ENCODE peak calls at places on chromosomes 2 and 18, in ten cellular contexts. I, D, J, E, H, Y, B, X, A and M are unnamed samples.

GRCh38 chr2:222817628-222818027 is 43.2 kb upstream of the ACSL3 start:
- DNase-seq in I (no peak), D (no peak), J (no peak), E (no peak), H (no peak), Y (no peak), B (no peak), X (no peak), A (no peak), M (no peak)

GRCh38 chr2:67613227-67613626 is 216.1 kb downstream of the ETAA1 start:
- DNase-seq in I (no peak), D (no peak), J (no peak), E (no peak), H (no peak), Y (no peak), B (no peak), X (no peak), A (no peak), M (no peak)

GRCh38 chr18:76584414-76585310 is 89.6 kb upstream of the ZNF516 start:
- DNase-seq in I (no peak), D (no peak), J (no peak), E (no peak), H (no peak), Y (no peak), B (no peak), X (no peak), A (no peak), M (no peak)

GRCh38 chr18:61831071-61831470 is 61.7 kb downstream of the RNF152 start:
- DNase-seq in I (no peak), D (no peak), J (no peak), E (no peak), H (no peak), Y (no peak), B (no peak), X (no peak), A (no peak), M (no peak)

GRCh38 chr2:75870133-75870532 is 159.4 kb upstream of the GCFC2 start:
- DNase-seq in I (no peak), D (no peak), J (no peak), E (no peak), H (no peak), Y (no peak), B (no peak), X (peak), A (no peak), M (no peak)

GRCh38 chr18:48319796-48320638 is 89.2 kb downstream of the ZBTB7C start:
- DNase-seq in I (no peak), D (no peak), J (peak), E (no peak), H (no peak), Y (no peak), B (no peak), X (no peak), A (no peak), M (no peak)

GRCh38 chr2:3422161-3422767 is 42.8 kb downstream of the TRAPPC12 start:
- DNase-seq in I (no peak), D (no peak), J (no peak), E (no peak), H (no peak), Y (no peak), B (no peak), X (no peak), A (no peak), M (no peak)

GRCh38 chr2:33068261-33068660 is 121.5 kb downstream of the LTBP1 start:
- DNase-seq in I (no peak), D (no peak), J (no peak), E (no peak), H (no peak), Y (no peak), B (no peak), X (no peak), A (no peak), M (no peak)

GRCh38 chr18:25365242-25365641 is 13.3 kb upstream of the ZNF521 start:
- DNase-seq in I (no peak), D (no peak), J (no peak), E (no peak), H (no peak), Y (no peak), B (no peak), X (no peak), A (no peak), M (no peak)
- TF ChIP-seq EP300 in I (no peak), D (no peak), J (no peak), E (no peak), H (no peak), Y (no peak), B (no peak), X (no peak), A (no peak), M (no peak)

GRCh38 chr2:120503793-120504571 is 158.0 kb downstream of the INHBB start:
- DNase-seq in I (no peak), D (no peak), J (no peak), E (no peak), H (no peak), Y (no peak), B (no peak), X (no peak), A (no peak), M (no peak)
- TF ChIP-seq POLR2A in I (no peak), D (no peak), J (no peak), E (no peak), H (no peak), Y (no peak), B (no peak), X (no peak), A (no peak), M (no peak)

DNA sequence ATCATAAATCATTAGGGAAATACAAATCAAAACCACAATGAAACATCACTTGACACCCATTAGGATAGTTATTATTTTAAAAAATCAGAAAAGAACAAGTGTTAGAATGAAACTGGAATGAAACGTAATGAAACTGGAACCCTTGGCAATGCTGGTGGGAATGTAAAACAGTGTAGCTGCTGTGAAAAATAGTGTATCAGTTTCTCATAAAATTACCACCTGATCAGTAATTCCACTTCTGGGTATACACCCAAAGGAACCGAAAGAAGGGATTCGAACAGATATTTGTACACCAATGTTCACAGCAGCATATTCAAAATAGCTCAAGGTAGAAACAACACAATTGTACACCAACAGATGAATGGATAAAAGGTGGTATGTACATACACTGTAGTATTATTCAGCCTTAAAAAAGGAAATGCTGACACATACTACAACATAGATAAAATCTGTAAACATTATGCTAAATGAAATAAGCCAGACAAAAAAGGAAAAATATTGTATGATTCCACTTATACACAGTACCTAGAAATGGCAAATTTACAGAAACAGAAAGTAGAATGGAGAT is 27.0 kb downstream of the ROCK1 start:
- DNase-seq in I (no peak), D (no peak), J (no peak), E (no peak), H (no peak), Y (no peak), B (no peak), X (no peak), A (no peak), M (no peak)
- H3K27ac ChIP-seq in I (no peak), D (no peak), J (no peak), E (no peak), H (no peak), Y (no peak), B (no peak), X (no peak), A (no peak), M (no peak)

GRCh38 chr2:230905448-230906430 is 19.3 kb downstream of the GPR55 start:
- DNase-seq in I (no peak), D (no peak), J (no peak), E (no peak), H (no peak), Y (peak), B (peak), X (no peak), A (peak), M (no peak)
- TF ChIP-seq EP300 in I (no peak), D (no peak), J (no peak), E (no peak), H (no peak), Y (no peak), B (no peak), X (no peak), A (no peak), M (no peak)

DNA sequence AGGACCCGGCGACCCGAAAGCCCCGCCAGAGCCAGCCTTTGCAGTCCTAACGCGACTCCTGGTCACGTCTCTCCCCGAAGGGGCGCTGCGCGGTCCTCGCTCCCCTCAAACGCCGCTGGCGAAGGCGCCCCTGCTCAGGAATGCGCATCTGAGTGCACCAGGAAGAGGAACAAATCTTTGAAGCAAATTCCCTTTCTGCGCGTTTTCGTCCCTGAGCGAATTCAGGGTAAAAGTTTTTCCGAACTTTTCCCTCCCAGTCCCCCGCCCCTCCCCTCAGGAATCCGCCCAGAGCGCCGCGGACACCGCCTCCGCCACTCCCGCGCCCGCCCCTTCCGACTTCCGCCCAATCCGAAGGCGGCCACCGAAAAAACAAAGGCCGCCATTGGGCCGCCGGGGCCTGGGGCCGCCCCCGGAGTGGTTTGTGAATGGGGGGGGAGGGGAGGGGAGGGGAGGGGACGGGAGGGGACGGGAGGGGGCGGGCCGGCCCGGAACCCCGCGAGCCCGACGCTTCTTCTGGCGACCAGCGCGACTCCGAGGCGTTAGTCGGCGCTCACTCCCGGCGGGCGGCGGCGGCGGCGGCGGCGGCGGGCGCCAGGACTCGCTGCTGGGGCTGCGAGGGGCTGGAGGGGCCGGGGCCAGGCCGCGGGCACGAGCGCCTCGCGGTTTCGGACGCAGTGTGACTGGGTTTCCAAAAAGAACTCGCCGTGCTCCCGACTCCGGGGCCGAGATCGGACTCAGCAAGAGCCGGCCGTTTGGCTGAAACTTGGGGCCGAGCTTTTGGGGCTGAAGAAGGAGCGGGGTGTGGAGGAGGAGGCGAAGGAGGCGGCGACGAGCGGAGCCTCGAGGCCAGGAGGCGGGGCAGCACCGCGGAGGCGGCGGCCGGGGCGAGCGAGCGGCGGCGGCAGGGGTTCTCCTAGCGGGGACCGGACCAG is at the start of gene FZD7:
- DNase-seq in I (peak), D (peak), J (peak), E (peak), H (peak), Y (peak), B (peak), X (peak), A (peak), M (peak)
- TF ChIP-seq POLR2A in I (peak), D (peak), J (peak), E (peak), H (no peak), Y (no peak), B (peak), X (no peak), A (peak), M (peak)

DNA sequence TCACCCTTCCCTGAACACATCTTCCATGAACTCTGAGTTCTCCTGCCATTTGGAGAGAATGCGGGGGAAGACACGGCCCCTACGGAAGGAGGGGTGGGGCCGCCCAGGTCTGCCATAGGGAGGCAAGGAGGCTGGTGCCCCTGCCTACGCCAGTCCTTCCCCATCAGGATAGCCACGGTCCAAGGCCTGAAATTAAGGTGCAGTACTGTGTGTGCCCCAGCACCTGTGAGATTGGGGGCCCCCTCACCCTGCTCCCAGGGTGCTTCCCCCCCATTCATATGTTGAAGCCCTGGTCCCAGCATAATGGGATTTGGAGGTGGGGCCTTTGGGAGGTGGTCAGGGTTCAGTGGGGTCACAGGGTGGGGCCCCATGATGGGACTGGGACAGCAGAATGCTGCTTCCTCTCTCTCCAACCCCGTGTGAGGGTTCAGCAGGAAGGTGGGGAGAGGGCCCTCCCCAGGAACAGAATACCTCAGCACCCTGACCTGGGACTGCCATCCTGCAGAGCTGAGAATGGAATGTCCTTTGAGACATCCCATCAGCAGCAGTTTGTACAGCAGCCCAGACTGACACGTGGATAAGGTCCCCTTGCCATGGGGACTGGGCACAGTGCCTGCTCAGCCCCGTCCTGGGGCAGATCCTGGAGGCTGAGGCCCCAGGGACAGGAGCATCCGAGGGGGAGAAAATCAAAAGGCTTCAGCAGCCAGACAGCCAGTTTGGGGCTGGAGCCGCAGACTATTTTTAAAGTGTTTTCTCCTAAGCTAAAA is 105.2 kb downstream of the NDUFA10 start:
- DNase-seq in I (no peak), D (no peak), J (no peak), E (no peak), H (no peak), Y (no peak), B (peak), X (no peak), A (no peak), M (no peak)
- H3K27ac ChIP-seq in I (no peak), D (no peak), J (no peak), E (no peak), H (no peak), Y (no peak), B (no peak), X (no peak), A (no peak), M (no peak)